ENCODE peak calls at places on chromosomes 1 and 21, in eight cellular contexts. One of them, this sample, is unnamed.
A peak's percentile ranks its signal among the peaks of the same experiment; 100 is the strongest.

GRCh38 chr1:32791881-32792280 is 25.3 kb downstream of the YARS1 start:
- DNase-seq in cardiac muscle cell: no peak
- DNase-seq in body of pancreas: no peak
- DNase-seq in OCI-LY7: no peak
- DNase-seq in AG10803: peak; percentile 32
- DNase-seq in CD8-positive, alpha-beta T cell: no peak
- DNase-seq in A549: peak; percentile 29
- DNase-seq in suprapubic skin: no peak
- DNase-seq in this sample: peak; percentile 87

GRCh38 chr1:184524248-184524647 is 137.4 kb downstream of the C1orf21 start:
- DNase-seq in suprapubic skin: no peak
- DNase-seq in A549: no peak
- DNase-seq in OCI-LY7: no peak
- DNase-seq in body of pancreas: no peak
- DNase-seq in CD8-positive, alpha-beta T cell: no peak
- DNase-seq in AG10803: peak; percentile 39
- DNase-seq in cardiac muscle cell: no peak
- DNase-seq in this sample: peak; percentile 34

GRCh38 chr21:41453198-41453597 is 27.2 kb downstream of the MX1 start:
- DNase-seq in body of pancreas: no peak
- DNase-seq in A549: no peak
- DNase-seq in AG10803: no peak
- DNase-seq in CD8-positive, alpha-beta T cell: no peak
- DNase-seq in suprapubic skin: no peak
- DNase-seq in cardiac muscle cell: no peak
- DNase-seq in OCI-LY7: no peak
- DNase-seq in this sample: no peak

GRCh38 chr1:214446772-214447556 is 104.4 kb downstream of the PTPN14 start:
- DNase-seq in cardiac muscle cell: no peak
- DNase-seq in AG10803: peak; percentile 96
- DNase-seq in OCI-LY7: no peak
- DNase-seq in body of pancreas: peak; percentile 48
- DNase-seq in suprapubic skin: no peak
- DNase-seq in CD8-positive, alpha-beta T cell: no peak
- DNase-seq in A549: peak; percentile 75
- DNase-seq in this sample: peak; percentile 97

GRCh38 chr1:212525479-212526110 is 83.0 kb upstream of the ATF3 start:
- DNase-seq in suprapubic skin: no peak
- DNase-seq in OCI-LY7: no peak
- DNase-seq in CD8-positive, alpha-beta T cell: no peak
- DNase-seq in body of pancreas: no peak
- DNase-seq in A549: no peak
- DNase-seq in cardiac muscle cell: no peak
- DNase-seq in AG10803: peak; percentile 23
- DNase-seq in this sample: peak; percentile 65

GRCh38 chr1:53616511-53616910 is 122.5 kb downstream of the GLIS1 start:
- DNase-seq in A549: no peak
- DNase-seq in body of pancreas: no peak
- DNase-seq in AG10803: no peak
- DNase-seq in OCI-LY7: no peak
- DNase-seq in CD8-positive, alpha-beta T cell: no peak
- DNase-seq in cardiac muscle cell: no peak
- DNase-seq in suprapubic skin: peak; percentile 49
- DNase-seq in this sample: no peak

GRCh38 chr1:1068374-1069060 is 5.6 kb downstream of the RNF223 start:
- DNase-seq in OCI-LY7: peak; percentile 68
- DNase-seq in body of pancreas: peak; percentile 89
- DNase-seq in CD8-positive, alpha-beta T cell: peak; percentile 39
- DNase-seq in A549: no peak
- DNase-seq in AG10803: no peak
- DNase-seq in suprapubic skin: no peak
- DNase-seq in cardiac muscle cell: peak; percentile 23
- DNase-seq in this sample: peak; percentile 53

GRCh38 chr1:92695104-92695503 is 89.8 kb downstream of the EVI5 start:
- DNase-seq in CD8-positive, alpha-beta T cell: no peak
- DNase-seq in suprapubic skin: no peak
- DNase-seq in body of pancreas: no peak
- DNase-seq in AG10803: no peak
- DNase-seq in A549: no peak
- DNase-seq in OCI-LY7: no peak
- DNase-seq in cardiac muscle cell: no peak
- DNase-seq in this sample: no peak

GRCh38 chr1:37035014-37035686 is 835 bp upstream of the GRIK3 start:
- DNase-seq in cardiac muscle cell: no peak
- DNase-seq in CD8-positive, alpha-beta T cell: no peak
- DNase-seq in suprapubic skin: no peak
- DNase-seq in AG10803: no peak
- DNase-seq in OCI-LY7: no peak
- DNase-seq in body of pancreas: no peak
- DNase-seq in A549: no peak
- DNase-seq in this sample: no peak

GRCh38 chr1:236495359-236496120 is 28.2 kb upstream of the LGALS8 start:
- DNase-seq in A549: no peak
- DNase-seq in OCI-LY7: no peak
- DNase-seq in CD8-positive, alpha-beta T cell: no peak
- DNase-seq in body of pancreas: no peak
- DNase-seq in cardiac muscle cell: no peak
- DNase-seq in AG10803: no peak
- DNase-seq in suprapubic skin: no peak
- DNase-seq in this sample: no peak

GRCh38 chr1:228538831-228539230 is 51.6 kb downstream of the RNF187 start:
- DNase-seq in body of pancreas: no peak
- DNase-seq in CD8-positive, alpha-beta T cell: no peak
- DNase-seq in OCI-LY7: no peak
- DNase-seq in cardiac muscle cell: no peak
- DNase-seq in AG10803: no peak
- DNase-seq in suprapubic skin: peak; percentile 15
- DNase-seq in A549: no peak
- DNase-seq in this sample: no peak

GRCh38 chr1:201376464-201377374 is 761 bp downstream of the TNNT2 start:
- DNase-seq in A549: peak; percentile 47
- DNase-seq in suprapubic skin: no peak
- DNase-seq in CD8-positive, alpha-beta T cell: no peak
- DNase-seq in body of pancreas: peak; percentile 54
- DNase-seq in OCI-LY7: peak; percentile 31
- DNase-seq in AG10803: peak; percentile 4
- DNase-seq in cardiac muscle cell: peak; percentile 71
- DNase-seq in this sample: peak; percentile 69

GRCh38 chr1:44406761-44407429 is 1.8 kb downstream of the RNF220 start:
- DNase-seq in A549: no peak
- DNase-seq in OCI-LY7: no peak
- DNase-seq in suprapubic skin: no peak
- DNase-seq in AG10803: no peak
- DNase-seq in cardiac muscle cell: peak; percentile 27
- DNase-seq in CD8-positive, alpha-beta T cell: no peak
- DNase-seq in body of pancreas: no peak
- DNase-seq in this sample: no peak

GRCh38 chr1:184639205-184639604 is 115.5 kb downstream of the EDEM3 start:
- DNase-seq in AG10803: no peak
- DNase-seq in suprapubic skin: no peak
- DNase-seq in body of pancreas: no peak
- DNase-seq in A549: no peak
- DNase-seq in OCI-LY7: no peak
- DNase-seq in cardiac muscle cell: no peak
- DNase-seq in CD8-positive, alpha-beta T cell: no peak
- DNase-seq in this sample: no peak

GRCh38 chr1:151898519-151898991 is 10.8 kb downstream of the THEM4 start:
- DNase-seq in OCI-LY7: no peak
- DNase-seq in cardiac muscle cell: no peak
- DNase-seq in A549: no peak
- DNase-seq in AG10803: no peak
- DNase-seq in body of pancreas: peak; percentile 23
- DNase-seq in suprapubic skin: no peak
- DNase-seq in CD8-positive, alpha-beta T cell: peak; percentile 25
- DNase-seq in this sample: no peak

GRCh38 chr1:57796609-57797008 is 372.7 kb upstream of the DAB1 start:
- DNase-seq in OCI-LY7: no peak
- DNase-seq in AG10803: no peak
- DNase-seq in A549: peak; percentile 0
- DNase-seq in CD8-positive, alpha-beta T cell: no peak
- DNase-seq in suprapubic skin: no peak
- DNase-seq in cardiac muscle cell: no peak
- DNase-seq in body of pancreas: no peak
- DNase-seq in this sample: peak; percentile 68

GRCh38 chr1:51955797-51956527 is 34.5 kb downstream of the RAB3B start:
- DNase-seq in A549: no peak
- DNase-seq in OCI-LY7: peak; percentile 57
- DNase-seq in body of pancreas: no peak
- DNase-seq in AG10803: no peak
- DNase-seq in CD8-positive, alpha-beta T cell: no peak
- DNase-seq in cardiac muscle cell: no peak
- DNase-seq in suprapubic skin: no peak
- DNase-seq in this sample: no peak

GRCh38 chr1:91844862-91845528 is 41.0 kb downstream of the TGFBR3 start:
- DNase-seq in suprapubic skin: peak; percentile 76
- DNase-seq in A549: peak; percentile 78
- DNase-seq in OCI-LY7: no peak
- DNase-seq in AG10803: peak; percentile 99
- DNase-seq in cardiac muscle cell: peak; percentile 36
- DNase-seq in body of pancreas: peak; percentile 18
- DNase-seq in CD8-positive, alpha-beta T cell: no peak
- DNase-seq in this sample: peak; percentile 94

GRCh38 chr1:6108937-6109636 is 63.4 kb downstream of the KCNAB2 start:
- DNase-seq in body of pancreas: peak; percentile 27
- DNase-seq in AG10803: peak; percentile 49
- DNase-seq in CD8-positive, alpha-beta T cell: no peak
- DNase-seq in A549: peak; percentile 69
- DNase-seq in cardiac muscle cell: peak; percentile 32
- DNase-seq in suprapubic skin: no peak
- DNase-seq in OCI-LY7: peak; percentile 43
- DNase-seq in this sample: peak; percentile 75

GRCh38 chr1:225737179-225737578 is 40.4 kb upstream of the SRP9 start:
- DNase-seq in body of pancreas: no peak
- DNase-seq in cardiac muscle cell: no peak
- DNase-seq in A549: peak; percentile 49
- DNase-seq in AG10803: no peak
- DNase-seq in CD8-positive, alpha-beta T cell: no peak
- DNase-seq in OCI-LY7: no peak
- DNase-seq in suprapubic skin: no peak
- DNase-seq in this sample: peak; percentile 29

GRCh38 chr1:93710499-93710898 is 28.9 kb upstream of the BCAR3 start:
- DNase-seq in A549: no peak
- DNase-seq in AG10803: no peak
- DNase-seq in cardiac muscle cell: no peak
- DNase-seq in suprapubic skin: no peak
- DNase-seq in CD8-positive, alpha-beta T cell: no peak
- DNase-seq in OCI-LY7: no peak
- DNase-seq in body of pancreas: no peak
- DNase-seq in this sample: no peak

GRCh38 chr1:40901886-40902633 is 39.9 kb upstream of the CITED4 start:
- DNase-seq in CD8-positive, alpha-beta T cell: no peak
- DNase-seq in AG10803: peak; percentile 48
- DNase-seq in OCI-LY7: no peak
- DNase-seq in A549: peak; percentile 55
- DNase-seq in suprapubic skin: no peak
- DNase-seq in cardiac muscle cell: no peak
- DNase-seq in body of pancreas: no peak
- DNase-seq in this sample: peak; percentile 89

GRCh38 chr1:227885648-227886502 is 61.9 kb downstream of the WNT9A start:
- DNase-seq in cardiac muscle cell: no peak
- DNase-seq in A549: peak; percentile 33
- DNase-seq in body of pancreas: peak; percentile 34
- DNase-seq in suprapubic skin: peak; percentile 78
- DNase-seq in AG10803: peak; percentile 35
- DNase-seq in CD8-positive, alpha-beta T cell: no peak
- DNase-seq in OCI-LY7: no peak
- DNase-seq in this sample: peak; percentile 91

GRCh38 chr1:2208309-2209239 is 14.0 kb upstream of the FAAP20 start:
- DNase-seq in suprapubic skin: peak; percentile 85
- DNase-seq in A549: peak; percentile 86
- DNase-seq in CD8-positive, alpha-beta T cell: no peak
- DNase-seq in cardiac muscle cell: no peak
- DNase-seq in AG10803: peak; percentile 93
- DNase-seq in body of pancreas: peak; percentile 85
- DNase-seq in OCI-LY7: no peak
- DNase-seq in this sample: peak; percentile 85

GRCh38 chr1:228463559-228464455 is 23.4 kb upstream of the RNF187 start:
- DNase-seq in cardiac muscle cell: no peak
- DNase-seq in body of pancreas: no peak
- DNase-seq in A549: peak; percentile 83
- DNase-seq in OCI-LY7: peak; percentile 95
- DNase-seq in CD8-positive, alpha-beta T cell: no peak
- DNase-seq in AG10803: no peak
- DNase-seq in suprapubic skin: no peak
- DNase-seq in this sample: no peak

GRCh38 chr1:89728381-89728780 is 92.5 kb upstream of the LRRC8D start:
- DNase-seq in body of pancreas: no peak
- DNase-seq in AG10803: no peak
- DNase-seq in A549: no peak
- DNase-seq in suprapubic skin: no peak
- DNase-seq in CD8-positive, alpha-beta T cell: no peak
- DNase-seq in OCI-LY7: no peak
- DNase-seq in cardiac muscle cell: no peak
- DNase-seq in this sample: no peak

GRCh38 chr1:44294588-44295007 is 60.5 kb downstream of the ERI3 start:
- DNase-seq in body of pancreas: peak; percentile 34
- DNase-seq in A549: peak; percentile 32
- DNase-seq in AG10803: peak; percentile 97
- DNase-seq in suprapubic skin: no peak
- DNase-seq in CD8-positive, alpha-beta T cell: no peak
- DNase-seq in cardiac muscle cell: peak; percentile 57
- DNase-seq in OCI-LY7: no peak
- DNase-seq in this sample: no peak

GRCh38 chr1:161071886-161072371 is 2.2 kb upstream of the ARHGAP30 start:
- DNase-seq in CD8-positive, alpha-beta T cell: peak; percentile 19
- DNase-seq in suprapubic skin: no peak
- DNase-seq in A549: peak; percentile 70
- DNase-seq in cardiac muscle cell: peak; percentile 76
- DNase-seq in AG10803: peak; percentile 72
- DNase-seq in body of pancreas: peak; percentile 86
- DNase-seq in OCI-LY7: peak; percentile 70
- DNase-seq in this sample: peak; percentile 55
- TF ChIP-seq CTCF in CD8-positive, alpha-beta T cell: peak; percentile 70
- TF ChIP-seq CTCF in suprapubic skin: peak; percentile 55
- TF ChIP-seq CTCF in A549: peak; percentile 75
- TF ChIP-seq CTCF in cardiac muscle cell: peak; percentile 66
- TF ChIP-seq CTCF in AG10803: peak; percentile 76
- TF ChIP-seq CTCF in body of pancreas: peak; percentile 75
- TF ChIP-seq CTCF in OCI-LY7: peak; percentile 76
- TF ChIP-seq CTCF in this sample: peak; percentile 47

GRCh38 chr1:167744901-167745300 is 23.1 kb downstream of the MPZL1 start:
- DNase-seq in CD8-positive, alpha-beta T cell: no peak
- DNase-seq in body of pancreas: no peak
- DNase-seq in AG10803: no peak
- DNase-seq in OCI-LY7: no peak
- DNase-seq in suprapubic skin: no peak
- DNase-seq in cardiac muscle cell: no peak
- DNase-seq in A549: no peak
- DNase-seq in this sample: no peak
- H3K4me3 ChIP-seq in CD8-positive, alpha-beta T cell: no peak overlapping the region
- H3K4me3 ChIP-seq in body of pancreas: no peak overlapping the region
- H3K4me3 ChIP-seq in AG10803: no peak overlapping the region
- H3K4me3 ChIP-seq in OCI-LY7: no peak overlapping the region
- H3K4me3 ChIP-seq in suprapubic skin: no peak overlapping the region
- H3K4me3 ChIP-seq in cardiac muscle cell: no peak overlapping the region
- H3K4me3 ChIP-seq in A549: no peak overlapping the region
- H3K4me3 ChIP-seq in this sample: no peak overlapping the region

GRCh38 chr1:211135342-211135950 is 1.5 kb upstream of the KCNH1 start:
- DNase-seq in AG10803: peak; percentile 70
- DNase-seq in CD8-positive, alpha-beta T cell: no peak
- DNase-seq in body of pancreas: no peak
- DNase-seq in OCI-LY7: peak; percentile 28
- DNase-seq in suprapubic skin: no peak
- DNase-seq in A549: peak; percentile 72
- DNase-seq in cardiac muscle cell: peak; percentile 61
- DNase-seq in this sample: peak; percentile 66
- TF ChIP-seq CTCF in AG10803: peak; percentile 96
- TF ChIP-seq CTCF in CD8-positive, alpha-beta T cell: peak; percentile 27
- TF ChIP-seq CTCF in body of pancreas: peak; percentile 28
- TF ChIP-seq CTCF in OCI-LY7: peak; percentile 71
- TF ChIP-seq CTCF in suprapubic skin: peak; percentile 35
- TF ChIP-seq CTCF in A549: peak; percentile 86
- TF ChIP-seq CTCF in cardiac muscle cell: peak; percentile 72
- TF ChIP-seq CTCF in this sample: peak; percentile 80

GRCh38 chr1:116148967-116149366 is 37.8 kb downstream of the MAB21L3 start:
- DNase-seq in suprapubic skin: no peak
- DNase-seq in A549: no peak
- DNase-seq in cardiac muscle cell: no peak
- DNase-seq in AG10803: no peak
- DNase-seq in OCI-LY7: no peak
- DNase-seq in CD8-positive, alpha-beta T cell: no peak
- DNase-seq in body of pancreas: no peak
- DNase-seq in this sample: no peak
- H3K4me3 ChIP-seq in suprapubic skin: no peak overlapping the region
- H3K4me3 ChIP-seq in A549: no peak overlapping the region
- H3K4me3 ChIP-seq in cardiac muscle cell: no peak overlapping the region
- H3K4me3 ChIP-seq in AG10803: no peak overlapping the region
- H3K4me3 ChIP-seq in OCI-LY7: no peak overlapping the region
- H3K4me3 ChIP-seq in CD8-positive, alpha-beta T cell: no peak overlapping the region
- H3K4me3 ChIP-seq in body of pancreas: no peak overlapping the region
- H3K4me3 ChIP-seq in this sample: no peak overlapping the region